ENCODE peak calls at places on chromosomes 5 and 9, in nine cellular contexts. T is tibial nerve, A is adrenal gland, J is body of pancreas, X is prostate gland, S is stomach, D is K562, Q is A549, O is sigmoid colon. H is an unnamed sample. For H3K4me1, the result is how much of the 10 kb centered on the place peaks cover.

GRCh38 chr5:172559004-172559932 is 81.8 kb upstream of the NEURL1B start:
- DNase-seq in T (peak), A (peak), J (peak), X (peak), S (peak), D (no peak), Q (no peak), O (peak), H (no peak)

GRCh38 chr9:19087601-19088000 is 15.1 kb downstream of the HAUS6 start:
- DNase-seq in T (no peak), A (peak), J (no peak), X (no peak), S (no peak), D (no peak), Q (no peak), O (no peak), H (no peak)

GRCh38 chr5:31470608-31471007 is 61.3 kb downstream of the DROSHA start:
- DNase-seq in T (peak), A (peak), J (no peak), X (no peak), S (no peak), D (peak), Q (no peak), O (peak), H (no peak)

GRCh38 chr5:152608514-152608913 is 203.4 kb upstream of the NMUR2 start:
- DNase-seq in T (no peak), A (no peak), J (peak), X (no peak), S (no peak), D (no peak), Q (no peak), O (no peak), H (no peak)

GRCh38 chr5:139960723-139961383 is 82.2 kb downstream of the NRG2 start:
- DNase-seq in T (no peak), A (no peak), J (no peak), X (no peak), S (no peak), D (no peak), Q (no peak), O (no peak), H (no peak)

GRCh38 chr5:172891716-172892421 is 57.8 kb downstream of the ERGIC1 start:
- DNase-seq in T (no peak), A (peak), J (peak), X (no peak), S (peak), D (no peak), Q (no peak), O (peak), H (no peak)

GRCh38 chr5:163993126-163993525 is 487.7 kb downstream of the MAT2B start:
- DNase-seq in T (no peak), A (no peak), J (no peak), X (no peak), S (no peak), D (no peak), Q (no peak), O (no peak), H (no peak)

GRCh38 chr5:14806452-14806851 is 65.1 kb downstream of the ANKH start:
- DNase-seq in T (peak), A (peak), J (peak), X (peak), S (no peak), D (no peak), Q (no peak), O (peak), H (no peak)

GRCh38 chr5:3059488-3059887 is 308.0 kb upstream of the IRX2 start:
- DNase-seq in T (no peak), A (no peak), J (no peak), X (no peak), S (no peak), D (no peak), Q (no peak), O (no peak), H (no peak)

GRCh38 chr5:443239-444151 is 519 bp downstream of the EXOC3 start:
- DNase-seq in T (no peak), A (peak), J (no peak), X (no peak), S (no peak), D (peak), Q (peak), O (peak), H (no peak)

GRCh38 chr5:145937432-145938250 is 1.3 kb downstream of the SH3RF2 start:
- DNase-seq in T (no peak), A (no peak), J (peak), X (peak), S (peak), D (no peak), Q (peak), O (no peak), H (no peak)

GRCh38 chr5:123502120-123502519 is 9.9 kb upstream of the CSNK1G3 start:
- DNase-seq in T (no peak), A (no peak), J (no peak), X (no peak), S (no peak), D (no peak), Q (no peak), O (no peak), H (no peak)

GRCh38 chr9:87556039-87556438 is 58.4 kb downstream of the DAPK1 start:
- DNase-seq in T (no peak), A (no peak), J (no peak), X (no peak), S (no peak), D (no peak), Q (no peak), O (no peak), H (no peak)

GRCh38 chr5:82163459-82164108 is 114.6 kb downstream of the RPS23 start:
- DNase-seq in T (no peak), A (no peak), J (no peak), X (no peak), S (no peak), D (no peak), Q (no peak), O (no peak), H (no peak)

GRCh38 chr5:137834498-137834897 is 33.2 kb upstream of the MYOT start:
- DNase-seq in T (no peak), A (no peak), J (no peak), X (no peak), S (no peak), D (no peak), Q (no peak), O (no peak), H (no peak)

GRCh38 chr5:90434116-90434714 is 24.7 kb upstream of the CETN3 start:
- DNase-seq in T (peak), A (peak), J (peak), X (peak), S (peak), D (peak), Q (no peak), O (no peak), H (peak)

GRCh38 chr5:15615859-15616258 is 115.9 kb downstream of the FBXL7 start:
- DNase-seq in T (no peak), A (no peak), J (no peak), X (no peak), S (no peak), D (no peak), Q (no peak), O (no peak), H (no peak)

GRCh38 chr5:150113047-150113744 is 26.8 kb upstream of the CSF1R start:
- DNase-seq in T (peak), A (no peak), J (no peak), X (no peak), S (peak), D (peak), Q (no peak), O (peak), H (peak)

GRCh38 chr9:76602191-76602590 is 143.2 kb downstream of the GCNT1 start:
- DNase-seq in T (no peak), A (no peak), J (no peak), X (no peak), S (no peak), D (no peak), Q (no peak), O (no peak), H (no peak)

GRCh38 chr9:37908698-37909186 is 4.8 kb upstream of the SLC25A51 start:
- DNase-seq in T (peak), A (peak), J (peak), X (no peak), S (no peak), D (no peak), Q (no peak), O (peak), H (no peak)

GRCh38 chr9:32572900-32573523 is at the start of gene NDUFB6:
- DNase-seq in T (peak), A (peak), J (peak), X (peak), S (peak), D (peak), Q (peak), O (peak), H (peak)

GRCh38 chr5:9437741-9438240 is 108.1 kb downstream of the SEMA5A start:
- DNase-seq in T (peak), A (peak), J (no peak), X (no peak), S (no peak), D (no peak), Q (no peak), O (no peak), H (no peak)

GRCh38 chr9:76884823-76885222 is 21.1 kb downstream of the PRUNE2 start:
- DNase-seq in T (no peak), A (no peak), J (no peak), X (no peak), S (no peak), D (no peak), Q (no peak), O (no peak), H (no peak)

GRCh38 chr9:121440265-121440664 is 59.4 kb downstream of the GGTA1 start:
- DNase-seq in T (no peak), A (no peak), J (no peak), X (no peak), S (no peak), D (peak), Q (peak), O (no peak), H (no peak)

GRCh38 chr5:59789197-59789596 is 104.3 kb downstream of the PDE4D start:
- DNase-seq in T (no peak), A (no peak), J (no peak), X (no peak), S (no peak), D (no peak), Q (no peak), O (peak), H (no peak)

GRCh38 chr5:59972043-59972442 is 78.5 kb upstream of the PDE4D start:
- DNase-seq in T (no peak), A (no peak), J (no peak), X (no peak), S (no peak), D (no peak), Q (no peak), O (no peak), H (no peak)

DNA sequence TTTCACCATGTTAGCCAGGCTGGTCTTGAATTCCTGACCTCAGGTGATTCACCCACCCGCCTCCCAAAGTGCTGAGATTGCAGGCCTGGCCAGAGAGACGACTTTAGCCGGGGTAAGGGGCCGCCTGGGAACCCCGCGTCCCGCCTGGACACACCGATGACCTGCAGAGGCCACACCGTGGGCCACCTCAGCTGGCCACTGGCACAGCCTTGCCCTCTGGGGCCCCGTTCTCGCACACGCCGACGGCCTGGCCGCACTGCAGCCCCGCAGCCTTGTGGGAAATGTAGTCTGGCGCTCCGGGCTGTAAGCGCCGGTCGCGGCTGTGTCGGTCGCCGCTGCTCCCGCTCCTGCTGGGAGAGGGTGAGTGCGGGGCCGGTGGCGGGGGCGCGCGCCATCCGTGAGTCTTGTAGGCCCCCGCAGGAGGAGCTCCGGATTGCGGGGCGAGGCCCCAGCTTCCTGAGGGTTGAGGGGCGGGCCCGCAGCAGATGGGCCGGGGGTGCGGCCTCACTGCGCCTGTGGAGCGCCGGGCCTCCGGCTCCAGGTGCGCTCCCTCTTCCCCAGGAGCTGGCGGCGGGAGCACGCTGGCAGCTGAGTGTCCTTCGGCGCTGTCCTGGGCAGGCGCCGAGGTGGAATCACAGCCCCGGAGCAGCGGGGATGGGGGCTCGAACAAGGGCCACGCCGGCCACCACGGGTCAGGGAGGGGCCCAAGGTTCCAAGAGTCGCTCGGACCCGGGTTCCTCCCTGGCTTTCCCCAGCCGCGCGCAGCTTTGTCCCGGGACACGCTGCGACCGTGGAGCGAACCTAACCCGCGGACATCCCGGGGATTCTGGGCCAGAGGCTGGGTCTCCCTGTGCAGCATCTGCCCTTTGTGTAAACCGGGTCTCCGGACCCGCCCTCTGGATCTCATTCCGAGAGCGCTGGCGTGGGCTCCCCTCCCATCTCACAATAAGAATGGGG is at the start of gene ZFP2:
- DNase-seq in T (peak), A (peak), J (peak), X (peak), S (peak), D (no peak), Q (peak), O (peak), H (peak)
- TF ChIP-seq POLR2A in T (no peak), A (peak), J (peak), X (no peak), S (no peak), D (no peak), Q (peak), O (no peak), H (no peak)

GRCh38 chr9:133122167-133122550 is 1.1 kb upstream of the RALGDS start:
- DNase-seq in T (no peak), A (no peak), J (no peak), X (no peak), S (no peak), D (no peak), Q (no peak), O (no peak), H (no peak)
- H3K4me1 ChIP-seq in T (under half), A (half or more), J (half or more), X (under half), S (half or more), D (half or more), Q (under half), O (under half), H (half or more)

GRCh38 chr9:131038256-131039128 is 29.5 kb downstream of the LAMC3 start:
- DNase-seq in T (no peak), A (no peak), J (no peak), X (no peak), S (no peak), D (no peak), Q (no peak), O (peak), H (peak)
- H3K27ac ChIP-seq in T (no peak), A (no peak), J (no peak), X (no peak), S (no peak), D (no peak), Q (no peak), O (no peak), H (no peak)

GRCh38 chr9:98255064-98255577 is 328 bp downstream of the TBC1D2 start:
- DNase-seq in T (no peak), A (peak), J (no peak), X (no peak), S (peak), D (no peak), Q (no peak), O (peak), H (no peak)
- TF ChIP-seq POLR2A in T (no peak), A (no peak), J (no peak), X (no peak), S (no peak), D (no peak), Q (no peak), O (no peak), H (no peak)

GRCh38 chr9:100221538-100221937 is 122.5 kb downstream of the INVS start:
- DNase-seq in T (no peak), A (no peak), J (no peak), X (no peak), S (no peak), D (no peak), Q (no peak), O (no peak), H (no peak)
- H3K4me1 ChIP-seq in T (under half), A (under half), J (under half), X (under half), S (under half), D (under half), Q (under half), O (under half), H (under half)

DNA sequence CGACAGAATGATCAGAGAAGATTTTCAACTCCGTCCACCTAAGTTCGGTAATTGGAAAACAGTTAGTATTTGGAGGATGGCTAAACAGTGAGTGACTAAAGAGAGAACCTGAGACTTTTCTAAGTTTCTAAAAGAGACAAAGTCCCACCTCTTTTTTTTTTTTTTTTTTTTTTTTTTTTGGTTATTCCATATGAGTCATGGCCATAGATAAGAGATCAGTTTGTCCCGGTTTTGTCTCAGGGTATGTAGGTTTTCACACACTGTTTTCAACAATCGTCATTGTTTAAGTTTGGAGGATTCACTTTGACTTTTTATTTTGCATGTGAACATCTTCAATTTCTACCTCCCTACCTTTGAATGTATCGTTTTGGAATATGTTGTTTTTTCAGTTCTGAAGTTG is 85.8 kb downstream of the NTRK2 start:
- DNase-seq in T (no peak), A (no peak), J (no peak), X (no peak), S (no peak), D (no peak), Q (no peak), O (no peak), H (no peak)
- H3K27ac ChIP-seq in T (peak), A (no peak), J (no peak), X (no peak), S (no peak), D (no peak), Q (no peak), O (no peak), H (no peak)

GRCh38 chr9:133854785-133855184 is 116.6 kb upstream of the SARDH start:
- DNase-seq in T (no peak), A (no peak), J (no peak), X (no peak), S (no peak), D (no peak), Q (no peak), O (no peak), H (no peak)

GRCh38 chr9:133856798-133857197 is 118.6 kb upstream of the SARDH start:
- DNase-seq in T (no peak), A (no peak), J (no peak), X (no peak), S (no peak), D (no peak), Q (no peak), O (no peak), H (no peak)

GRCh38 chr9:133857639-133858038 is 119.5 kb upstream of the SARDH start:
- DNase-seq in T (no peak), A (no peak), J (no peak), X (no peak), S (no peak), D (no peak), Q (no peak), O (no peak), H (no peak)

GRCh38 chr9:133854048-133854447 is 115.9 kb upstream of the SARDH start:
- DNase-seq in T (no peak), A (no peak), J (no peak), X (no peak), S (no peak), D (no peak), Q (no peak), O (no peak), H (no peak)

GRCh38 chr9:133855802-133856592 is 117.8 kb upstream of the SARDH start:
- DNase-seq in T (peak), A (peak), J (peak), X (no peak), S (peak), D (no peak), Q (no peak), O (peak), H (peak)
- TF ChIP-seq POLR2A in T (no peak), A (no peak), J (no peak), X (no peak), S (no peak), D (no peak), Q (no peak), O (no peak), H (no peak)

GRCh38 chr9:133140606-133141005 is 19.6 kb upstream of the RALGDS start:
- DNase-seq in T (no peak), A (no peak), J (no peak), X (no peak), S (no peak), D (no peak), Q (no peak), O (no peak), H (peak)
- H3K4me1 ChIP-seq in T (under half), A (half or more), J (half or more), X (under half), S (half or more), D (half or more), Q (under half), O (under half), H (under half)

GRCh38 chr5:122351416-122352157 is 39.5 kb downstream of the SNCAIP start:
- DNase-seq in T (no peak), A (no peak), J (no peak), X (no peak), S (no peak), D (no peak), Q (no peak), O (no peak), H (no peak)
- H3K27ac ChIP-seq in T (no peak), A (no peak), J (no peak), X (no peak), S (no peak), D (no peak), Q (no peak), O (no peak), H (no peak)

H was measured in Peyer's patch.